ENCODE peak calls at places on chromosomes 12 and 14, in ten cellular contexts. I is WERI-Rb-1, D is H9, L is AG09319, O is skeletal muscle cell, J is mesothelial cell of epicardium, A is foreskin fibroblast, N is T follicular helper cell, R is colonic mucosa, B is OCI-LY7. V is an unnamed sample.

GRCh38 chr14:101235042-101235871 is 326.0 kb upstream of the DIO3 start:
- DNase-seq in O (no peak), I (peak; percentile 60), A (peak; percentile 49), L (no peak), D (peak; percentile 77), J (peak; percentile 75), B (peak; percentile 14), N (no peak), R (peak; percentile 66), V (no peak)

GRCh38 chr14:45633220-45633984 is 380.4 kb upstream of the MIS18BP1 start:
- DNase-seq in A (no peak), J (no peak), R (no peak), B (no peak), I (no peak), L (no peak), N (no peak), D (no peak), O (no peak), V (no peak)

GRCh38 chr12:51085757-51086156 is 2.4 kb upstream of the CSRNP2 start:
- DNase-seq in D (no peak), J (no peak), B (no peak), N (no peak), O (no peak), A (no peak), R (no peak), L (no peak), I (no peak), V (no peak)

GRCh38 chr14:64417771-64418125 is 29.6 kb downstream of the MTHFD1 start:
- DNase-seq in B (no peak), A (no peak), O (no peak), N (no peak), I (no peak), D (no peak), R (no peak), J (no peak), L (no peak), V (no peak)

GRCh38 chr12:122356192-122356635 is 66.3 kb downstream of the CLIP1 start:
- DNase-seq in R (peak; percentile 53), A (peak; percentile 85), N (peak; percentile 22), I (peak; percentile 42), D (peak; percentile 51), B (peak; percentile 68), O (peak; percentile 48), L (peak; percentile 42), J (no peak), V (peak; percentile 5)

GRCh38 chr14:90758959-90759358 is 57.3 kb downstream of the TTC7B start:
- DNase-seq in A (peak; percentile 77), J (no peak), L (no peak), O (peak; percentile 22), D (no peak), R (peak; percentile 37), N (no peak), B (peak; percentile 4), I (no peak), V (no peak)

GRCh38 chr12:109566424-109566823 is 6.9 kb downstream of the MMAB start:
- DNase-seq in L (no peak), J (no peak), I (no peak), D (no peak), R (no peak), A (no peak), B (no peak), O (no peak), N (no peak), V (no peak)

GRCh38 chr12:110948041-110948440 is 27.7 kb upstream of the MYL2 start:
- DNase-seq in R (no peak), J (no peak), A (no peak), B (no peak), N (no peak), L (no peak), I (no peak), O (no peak), D (no peak), V (no peak)

GRCh38 chr14:52262600-52262999 is 4.9 kb upstream of the PTGDR start:
- DNase-seq in D (no peak), L (no peak), N (no peak), R (no peak), I (no peak), A (no peak), J (no peak), B (no peak), O (no peak), V (no peak)